ENCODE peak calls at places on chromosomes 7 and 10, in ten cellular contexts. X is HuH-7; K is cardiac muscle cell; Y is NCI-H2081; O is T-helper 2 cell; V is activated CD4-positive, alpha-beta T cell treated with anti-CD3 and anti-CD28 coated beads, Interleukin-2, amount 10 ng/mL, durations not matched to agents 7 days and 5 days; I is NCI-H226; S is HCT116; N is EL; R is right lobe of liver. E is an unnamed sample.

GRCh38 chr7:43639858-43640491 is 57.1 kb downstream of the STK17A start:
- DNase-seq in V (no peak), S (no peak), R (peak), O (no peak), I (no peak), X (peak), N (peak), Y (peak), K (peak), E (peak)

GRCh38 chr10:29765330-29765729 is 130.6 kb upstream of the SVIL start:
- DNase-seq in I (no peak), S (no peak), K (no peak), X (no peak), R (no peak), V (no peak), N (no peak), Y (no peak), O (no peak), E (no peak)

GRCh38 chr7:137820156-137820555 is 26.6 kb downstream of the DGKI start:
- DNase-seq in K (no peak), N (no peak), X (no peak), V (no peak), I (no peak), O (no peak), Y (no peak), S (no peak), R (no peak), E (no peak)

GRCh38 chr7:95434501-95435421 is at the start of gene PON2:
- DNase-seq in R (peak), K (peak), V (peak), S (peak), N (peak), Y (peak), O (peak), X (peak), I (peak), E (peak)

GRCh38 chr7:147400221-147400689 is 1190.3 kb upstream of the C7orf33 start:
- DNase-seq in K (no peak), O (no peak), V (no peak), X (no peak), I (no peak), S (no peak), Y (no peak), R (no peak), N (peak), E (no peak)

GRCh38 chr10:124590216-124591122 is 128.8 kb downstream of the LHPP start:
- DNase-seq in X (no peak), V (no peak), R (no peak), K (no peak), N (no peak), I (no peak), Y (no peak), O (no peak), S (no peak), E (no peak)

GRCh38 chr10:49650724-49651034 is 28.8 kb upstream of the C10orf53 start:
- DNase-seq in X (no peak), V (no peak), S (no peak), Y (no peak), I (no peak), O (no peak), R (peak), N (no peak), K (no peak), E (no peak)

GRCh38 chr7:45703911-45704682 is 129.9 kb downstream of the ADCY1 start:
- DNase-seq in R (peak), N (no peak), V (no peak), K (no peak), X (no peak), I (no peak), S (no peak), O (no peak), Y (no peak), E (no peak)

GRCh38 chr10:27701971-27702537 is 43.6 kb downstream of the MKX start:
- DNase-seq in O (no peak), S (no peak), R (no peak), K (no peak), Y (no peak), X (no peak), I (no peak), N (no peak), V (no peak), E (no peak)

GRCh38 chr7:135265637-135266036 is 32.0 kb downstream of the STRA8 start:
- DNase-seq in X (no peak), N (no peak), Y (no peak), K (no peak), R (no peak), V (no peak), O (no peak), S (no peak), I (no peak), E (no peak)

GRCh38 chr7:150799741-150800575 is at the start of gene TMEM176B:
- DNase-seq in S (no peak), Y (peak), N (no peak), I (no peak), K (peak), R (peak), V (no peak), X (no peak), O (no peak), E (peak)

E was measured in WERI-Rb-1.